ENCODE peak calls at places on chromosomes 1 and 21, in five cellular contexts. One of them, this sample, is unnamed.

GRCh38 chr1:56336972-56337371 is 242.4 kb downstream of the PLPP3 start:
- DNase-seq in upper lobe of left lung: no peak
- DNase-seq in sigmoid colon: no peak
- DNase-seq in K562: no peak
- DNase-seq in stomach: no peak
- DNase-seq in this sample: no peak

GRCh38 chr1:26274801-26275425 is 5.0 kb upstream of the SH3BGRL3 start:
- DNase-seq in upper lobe of left lung: peak; percentile 62
- DNase-seq in sigmoid colon: no peak
- DNase-seq in K562: peak; percentile 45
- DNase-seq in stomach: no peak
- DNase-seq in this sample: peak; percentile 19

GRCh38 chr1:203335503-203335902 is 15.4 kb downstream of the FMOD start:
- DNase-seq in upper lobe of left lung: no peak
- DNase-seq in sigmoid colon: no peak
- DNase-seq in K562: no peak
- DNase-seq in stomach: peak; percentile 58
- DNase-seq in this sample: no peak

GRCh38 chr1:85352055-85352454 is 75.6 kb upstream of the BCL10 start:
- DNase-seq in upper lobe of left lung: no peak
- DNase-seq in sigmoid colon: no peak
- DNase-seq in K562: no peak
- DNase-seq in stomach: no peak
- DNase-seq in this sample: no peak

GRCh38 chr1:143680304-143680703 is 291.5 kb downstream of the FAM72C start:
- DNase-seq in upper lobe of left lung: no peak
- DNase-seq in sigmoid colon: no peak
- DNase-seq in K562: no peak
- DNase-seq in stomach: no peak
- DNase-seq in this sample: no peak

GRCh38 chr21:31161157-31161556 is 122.9 kb upstream of the KRTAP19-8 start:
- DNase-seq in upper lobe of left lung: no peak
- DNase-seq in sigmoid colon: no peak
- DNase-seq in K562: no peak
- DNase-seq in stomach: no peak
- DNase-seq in this sample: no peak

GRCh38 chr1:50418600-50419109 is 4.6 kb downstream of the DMRTA2 start:
- DNase-seq in upper lobe of left lung: no peak
- DNase-seq in sigmoid colon: no peak
- DNase-seq in K562: no peak
- DNase-seq in stomach: no peak
- DNase-seq in this sample: no peak

GRCh38 chr1:230709619-230710542 is 4.0 kb downstream of the AGT start:
- DNase-seq in upper lobe of left lung: no peak
- DNase-seq in sigmoid colon: no peak
- DNase-seq in K562: no peak
- DNase-seq in stomach: no peak
- DNase-seq in this sample: no peak

GRCh38 chr1:205440476-205441317 is 15.1 kb downstream of the BLACAT1 start:
- DNase-seq in upper lobe of left lung: peak; percentile 85
- DNase-seq in sigmoid colon: peak; percentile 73
- DNase-seq in K562: peak; percentile 75
- DNase-seq in stomach: peak; percentile 77
- DNase-seq in this sample: peak; percentile 89

GRCh38 chr1:156226116-156226538 is 13.3 kb downstream of the PMF1 start:
- DNase-seq in upper lobe of left lung: no peak
- DNase-seq in sigmoid colon: no peak
- DNase-seq in K562: no peak
- DNase-seq in stomach: no peak
- DNase-seq in this sample: no peak

GRCh38 chr1:15220825-15221431 is 26.1 kb upstream of the FHAD1 start:
- DNase-seq in upper lobe of left lung: no peak
- DNase-seq in sigmoid colon: peak; percentile 62
- DNase-seq in K562: no peak
- DNase-seq in stomach: peak; percentile 57
- DNase-seq in this sample: peak; percentile 60

GRCh38 chr1:125065821-125066180 is 3881.0 kb downstream of the SRGAP2C start:
- DNase-seq in upper lobe of left lung: no peak
- DNase-seq in sigmoid colon: peak; percentile 54
- DNase-seq in K562: no peak
- DNase-seq in stomach: no peak
- DNase-seq in this sample: no peak

GRCh38 chr1:15583016-15583706 is 1.7 kb downstream of the AGMAT start:
- DNase-seq in upper lobe of left lung: no peak
- DNase-seq in sigmoid colon: no peak
- DNase-seq in K562: no peak
- DNase-seq in stomach: no peak
- DNase-seq in this sample: no peak

GRCh38 chr1:101548376-101548775 is 311.6 kb downstream of the S1PR1 start:
- DNase-seq in upper lobe of left lung: no peak
- DNase-seq in sigmoid colon: no peak
- DNase-seq in K562: no peak
- DNase-seq in stomach: no peak
- DNase-seq in this sample: no peak

GRCh38 chr1:203342192-203342940 is 8.6 kb downstream of the FMOD start:
- DNase-seq in upper lobe of left lung: peak; percentile 56
- DNase-seq in sigmoid colon: peak; percentile 77
- DNase-seq in K562: peak; percentile 78
- DNase-seq in stomach: peak; percentile 71
- DNase-seq in this sample: peak; percentile 77

GRCh38 chr1:172241540-172241939 is 178.9 kb upstream of the C1orf105 start:
- DNase-seq in upper lobe of left lung: no peak
- DNase-seq in sigmoid colon: no peak
- DNase-seq in K562: no peak
- DNase-seq in stomach: no peak
- DNase-seq in this sample: no peak

GRCh38 chr21:25689226-25689625 is 45.5 kb downstream of the ATP5PF start:
- DNase-seq in upper lobe of left lung: no peak
- DNase-seq in sigmoid colon: no peak
- DNase-seq in K562: no peak
- DNase-seq in stomach: no peak
- DNase-seq in this sample: no peak

GRCh38 chr1:55631508-55631907 is 416.3 kb upstream of the USP24 start:
- DNase-seq in upper lobe of left lung: no peak
- DNase-seq in sigmoid colon: no peak
- DNase-seq in K562: no peak
- DNase-seq in stomach: no peak
- DNase-seq in this sample: no peak

GRCh38 chr1:12159826-12160225 is 7.0 kb upstream of the TNFRSF1B start:
- DNase-seq in upper lobe of left lung: no peak
- DNase-seq in sigmoid colon: no peak
- DNase-seq in K562: no peak
- DNase-seq in stomach: no peak
- DNase-seq in this sample: no peak

GRCh38 chr1:245441699-245442098 is 286.9 kb downstream of the KIF26B start:
- DNase-seq in upper lobe of left lung: no peak
- DNase-seq in sigmoid colon: peak; percentile 71
- DNase-seq in K562: no peak
- DNase-seq in stomach: no peak
- DNase-seq in this sample: no peak

GRCh38 chr1:228465134-228465533 is 22.0 kb upstream of the RNF187 start:
- DNase-seq in upper lobe of left lung: no peak
- DNase-seq in sigmoid colon: no peak
- DNase-seq in K562: no peak
- DNase-seq in stomach: no peak
- DNase-seq in this sample: no peak

GRCh38 chr1:228463009-228463558 is 24.1 kb upstream of the RNF187 start:
- DNase-seq in upper lobe of left lung: no peak
- DNase-seq in sigmoid colon: peak; percentile 10
- DNase-seq in K562: no peak
- DNase-seq in stomach: no peak
- DNase-seq in this sample: no peak

GRCh38 chr1:228463559-228464455 is 23.4 kb upstream of the RNF187 start:
- DNase-seq in upper lobe of left lung: no peak
- DNase-seq in sigmoid colon: peak; percentile 68
- DNase-seq in K562: peak; percentile 96
- DNase-seq in stomach: peak; percentile 27
- DNase-seq in this sample: peak; percentile 39

GRCh38 chr1:228465571-228466146 is 21.5 kb upstream of the RNF187 start:
- DNase-seq in upper lobe of left lung: no peak
- DNase-seq in sigmoid colon: no peak
- DNase-seq in K562: no peak
- DNase-seq in stomach: no peak
- DNase-seq in this sample: no peak

DNA sequence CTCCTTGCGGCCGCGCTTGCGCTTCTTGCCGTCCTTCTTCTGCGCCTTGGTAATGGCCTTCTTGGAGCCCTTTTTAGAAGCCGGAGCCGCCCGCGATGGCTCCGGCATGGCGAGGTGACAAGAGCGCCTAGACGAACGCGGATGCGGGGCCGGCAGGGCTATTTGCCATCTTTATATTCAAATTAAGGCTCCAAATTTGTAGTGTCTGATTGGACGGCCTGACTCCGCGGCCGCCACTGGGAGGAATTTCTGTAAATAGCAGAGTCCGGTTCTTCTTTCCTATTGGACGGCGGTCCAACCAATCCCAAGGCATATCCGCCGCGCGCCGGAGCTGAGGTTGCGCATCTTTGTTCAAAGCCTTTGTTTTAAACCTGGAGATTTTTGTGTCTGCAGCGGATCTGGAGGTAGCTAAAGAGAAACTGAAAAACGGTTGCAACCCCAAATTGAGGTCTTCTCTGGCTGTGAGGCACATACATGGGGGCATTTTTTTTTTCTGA is 22.6 kb upstream of the RNF187 start:
- DNase-seq in upper lobe of left lung: peak; percentile 52
- DNase-seq in sigmoid colon: peak; percentile 78
- DNase-seq in K562: no peak
- DNase-seq in stomach: peak; percentile 50
- DNase-seq in this sample: peak; percentile 69
- TF ChIP-seq EP300 in upper lobe of left lung: no peak
- TF ChIP-seq EP300 in sigmoid colon: no peak
- TF ChIP-seq EP300 in K562: no peak
- TF ChIP-seq EP300 in stomach: no peak
- TF ChIP-seq EP300 in this sample: no peak

DNA sequence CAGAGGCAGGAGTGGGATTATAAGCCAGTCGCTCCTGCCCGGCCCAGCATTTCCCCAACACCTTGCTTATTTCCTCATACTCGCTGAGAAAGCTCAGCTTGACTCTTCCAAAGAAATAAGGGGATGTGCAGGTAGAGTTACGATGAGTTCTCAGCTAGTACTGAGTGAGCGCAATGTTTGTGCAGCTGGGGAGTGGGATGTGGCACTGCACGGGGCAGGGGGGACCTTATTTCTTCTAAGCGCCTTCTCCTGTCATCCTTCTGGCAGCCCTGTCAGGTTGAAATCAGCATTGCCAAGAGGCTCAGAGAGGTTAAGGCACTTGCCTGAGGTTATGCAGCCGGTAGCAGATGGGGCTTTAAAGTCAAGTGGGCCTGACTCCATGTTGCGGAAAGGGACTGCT is 705 bp downstream of the C1QB start:
- DNase-seq in upper lobe of left lung: no peak
- DNase-seq in sigmoid colon: no peak
- DNase-seq in K562: no peak
- DNase-seq in stomach: no peak
- DNase-seq in this sample: no peak
- TF ChIP-seq POLR2A in upper lobe of left lung: no peak
- TF ChIP-seq POLR2A in sigmoid colon: no peak
- TF ChIP-seq POLR2A in K562: no peak
- TF ChIP-seq POLR2A in stomach: no peak
- TF ChIP-seq POLR2A in this sample: no peak

DNA sequence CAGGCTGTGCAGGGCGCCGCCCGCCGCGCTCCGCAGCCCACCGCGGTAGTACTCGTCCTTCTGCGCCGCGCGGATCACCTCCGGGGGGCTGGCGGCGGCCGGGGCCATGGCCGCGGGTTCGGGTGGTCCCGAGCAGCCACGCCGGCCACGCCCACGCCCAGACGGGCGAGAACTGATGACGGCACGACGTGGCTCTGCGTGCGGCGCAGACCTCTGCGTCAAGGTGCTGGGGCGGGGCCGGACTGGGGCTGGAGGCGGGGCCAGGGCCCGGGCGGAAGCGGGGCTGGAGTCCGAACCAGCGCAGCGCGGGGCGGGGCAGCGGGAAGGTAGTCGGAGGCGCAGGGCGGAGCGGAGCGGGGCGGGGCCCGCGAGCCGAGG is at the start of gene PEX10:
- DNase-seq in upper lobe of left lung: peak; percentile 98
- DNase-seq in sigmoid colon: peak; percentile 98
- DNase-seq in K562: peak; percentile 99
- DNase-seq in stomach: peak; percentile 99
- DNase-seq in this sample: peak; percentile 99
- TF ChIP-seq POLR2AphosphoS5 in upper lobe of left lung: peak; percentile 83
- TF ChIP-seq POLR2AphosphoS5 in sigmoid colon: peak; percentile 78
- TF ChIP-seq POLR2AphosphoS5 in K562: peak; percentile 52
- TF ChIP-seq POLR2AphosphoS5 in stomach: no peak
- TF ChIP-seq POLR2AphosphoS5 in this sample: peak; percentile 78

GRCh38 chr1:28173980-28174297 is 2.6 kb downstream of the PTAFR start:
- DNase-seq in upper lobe of left lung: no peak
- DNase-seq in sigmoid colon: no peak
- DNase-seq in K562: no peak
- DNase-seq in stomach: no peak
- DNase-seq in this sample: no peak

GRCh38 chr1:28178690-28179485 is 2.4 kb upstream of the PTAFR start:
- DNase-seq in upper lobe of left lung: no peak
- DNase-seq in sigmoid colon: no peak
- DNase-seq in K562: no peak
- DNase-seq in stomach: no peak
- DNase-seq in this sample: no peak

GRCh38 chr1:28173151-28173979 is 3.1 kb downstream of the PTAFR start:
- DNase-seq in upper lobe of left lung: peak; percentile 39
- DNase-seq in sigmoid colon: no peak
- DNase-seq in K562: peak; percentile 63
- DNase-seq in stomach: no peak
- DNase-seq in this sample: no peak

GRCh38 chr1:28180310-28181305 is 4.1 kb upstream of the PTAFR start:
- DNase-seq in upper lobe of left lung: no peak
- DNase-seq in sigmoid colon: no peak
- DNase-seq in K562: no peak
- DNase-seq in stomach: no peak
- DNase-seq in this sample: no peak

DNA sequence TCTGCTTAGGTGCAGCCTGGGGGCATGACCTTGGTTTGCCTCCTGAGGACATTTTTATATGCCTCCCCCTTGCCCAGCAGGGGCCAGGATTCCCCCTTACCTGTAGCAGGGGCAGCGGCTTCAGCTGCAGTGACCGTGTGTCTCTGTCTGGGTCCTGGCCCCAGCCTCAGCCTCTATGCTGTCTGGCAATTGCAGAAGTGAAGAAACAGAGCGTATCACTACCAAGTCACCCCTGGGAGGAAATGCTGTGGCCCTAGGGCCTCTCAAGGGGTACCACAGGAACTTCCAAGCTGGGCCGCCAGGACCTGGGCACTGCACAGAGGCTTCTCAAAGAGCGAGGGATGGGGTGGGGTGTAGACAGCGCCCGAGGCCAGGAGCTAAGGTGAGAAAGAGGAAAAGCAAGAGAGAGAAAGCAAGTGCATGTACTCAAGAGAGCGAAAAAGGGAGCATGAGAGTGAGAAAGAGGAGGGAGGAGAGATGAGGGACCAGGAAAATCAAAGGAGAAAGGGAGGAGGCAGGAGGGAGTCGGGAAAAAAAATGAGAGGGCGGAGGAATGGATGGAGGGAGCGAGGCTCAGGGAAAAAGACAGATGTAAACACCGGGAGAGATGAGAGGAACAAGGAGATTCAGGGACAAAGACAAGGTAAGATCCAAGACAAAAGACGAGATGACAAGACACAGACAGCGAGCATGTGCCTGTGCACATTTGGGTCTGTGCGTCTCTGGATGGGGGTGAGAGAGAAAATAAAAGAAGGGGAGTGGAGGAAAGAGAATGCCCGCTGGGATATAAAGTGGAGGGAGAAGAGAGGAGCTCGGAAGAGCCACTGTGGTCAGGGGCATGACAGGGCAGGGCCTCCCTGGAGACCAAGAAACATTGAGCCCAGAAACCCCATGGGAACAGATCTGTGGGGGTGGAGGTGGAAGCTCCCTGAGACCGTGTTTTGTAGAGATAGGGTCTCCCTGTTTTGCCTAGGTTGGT is at the start of gene PTAFR:
- DNase-seq in upper lobe of left lung: peak; percentile 77
- DNase-seq in sigmoid colon: no peak
- DNase-seq in K562: no peak
- DNase-seq in stomach: no peak
- DNase-seq in this sample: peak; percentile 41
- TF ChIP-seq EP300 in upper lobe of left lung: no peak
- TF ChIP-seq EP300 in sigmoid colon: no peak
- TF ChIP-seq EP300 in K562: no peak
- TF ChIP-seq EP300 in stomach: no peak
- TF ChIP-seq EP300 in this sample: no peak